ENCODE peak calls at places on chromosomes 5 and 9, in ten cellular contexts. U is BE2C; L is activated CD8-positive, alpha-beta T cell treated with anti-CD3 and anti-CD28 coated beads for 36 hours; W is foreskin keratinocyte; G is WTC11; M is neural progenitor cell; B is cardiac muscle cell; R is CD8-positive, alpha-beta T cell; Y is stomach; E is GM13977. S is an unnamed sample.

GRCh38 chr5:67462150-67462549 is 265.6 kb upstream of the CD180 start:
- DNase-seq in U (no peak), L (no peak), W (no peak), G (no peak), M (no peak), B (no peak), R (no peak), Y (no peak), E (no peak), S (no peak)

GRCh38 chr5:34772267-34772666 is 66.7 kb upstream of the TTC23L start:
- DNase-seq in U (no peak), L (no peak), W (no peak), G (no peak), M (no peak), B (no peak), R (no peak), Y (no peak), E (no peak), S (no peak)

GRCh38 chr5:107808671-107809137 is 138.0 kb upstream of the EFNA5 start:
- DNase-seq in U (peak), L (no peak), W (no peak), G (peak), M (peak), B (no peak), R (no peak), Y (no peak), E (no peak), S (peak)

GRCh38 chr9:19119801-19120440 is 7.4 kb downstream of the PLIN2 start:
- DNase-seq in U (no peak), L (no peak), W (no peak), G (no peak), M (no peak), B (peak), R (no peak), Y (no peak), E (no peak), S (no peak)

GRCh38 chr5:78387468-78388153 is 27.2 kb downstream of the SCAMP1 start:
- DNase-seq in U (no peak), L (no peak), W (no peak), G (no peak), M (no peak), B (no peak), R (no peak), Y (no peak), E (no peak), S (no peak)

GRCh38 chr5:115586525-115587146 is 15.6 kb downstream of the TICAM2 start:
- DNase-seq in U (no peak), L (no peak), W (no peak), G (no peak), M (peak), B (peak), R (no peak), Y (no peak), E (no peak), S (no peak)

GRCh38 chr9:91659529-91660294 is 236.1 kb upstream of the NFIL3 start:
- DNase-seq in U (peak), L (peak), W (no peak), G (peak), M (peak), B (peak), R (no peak), Y (no peak), E (no peak), S (peak)

GRCh38 chr9:137694962-137695875 is 76.4 kb downstream of the EHMT1 start:
- DNase-seq in U (peak), L (peak), W (no peak), G (peak), M (peak), B (peak), R (no peak), Y (peak), E (no peak), S (peak)

GRCh38 chr5:145979270-145980223 is 43.2 kb downstream of the SH3RF2 start:
- DNase-seq in U (no peak), L (no peak), W (no peak), G (no peak), M (no peak), B (peak), R (no peak), Y (peak), E (no peak), S (no peak)

GRCh38 chr9:24502548-24502947 is 43.1 kb downstream of the IZUMO3 start:
- DNase-seq in U (no peak), L (no peak), W (no peak), G (no peak), M (peak), B (no peak), R (no peak), Y (no peak), E (no peak), S (no peak)

GRCh38 chr9:132634327-132634726 is 35.5 kb downstream of the DDX31 start:
- DNase-seq in U (no peak), L (no peak), W (no peak), G (no peak), M (no peak), B (no peak), R (no peak), Y (no peak), E (no peak), S (no peak)

GRCh38 chr5:148781771-148782170 is 44.6 kb upstream of the ADRB2 start:
- DNase-seq in U (no peak), L (no peak), W (no peak), G (no peak), M (no peak), B (no peak), R (no peak), Y (no peak), E (no peak), S (no peak)

GRCh38 chr5:148788636-148789035 is 37.8 kb upstream of the ADRB2 start:
- DNase-seq in U (no peak), L (no peak), W (no peak), G (no peak), M (no peak), B (no peak), R (no peak), Y (no peak), E (no peak), S (no peak)

GRCh38 chr5:148786456-148786855 is 40.0 kb upstream of the ADRB2 start:
- DNase-seq in U (no peak), L (no peak), W (no peak), G (no peak), M (no peak), B (no peak), R (no peak), Y (no peak), E (no peak), S (no peak)

GRCh38 chr5:148780711-148781110 is 45.7 kb upstream of the ADRB2 start:
- DNase-seq in U (no peak), L (no peak), W (no peak), G (peak), M (peak), B (no peak), R (no peak), Y (no peak), E (no peak), S (no peak)

GRCh38 chr5:148785223-148785622 is 41.2 kb upstream of the ADRB2 start:
- DNase-seq in U (no peak), L (no peak), W (no peak), G (no peak), M (no peak), B (no peak), R (no peak), Y (no peak), E (no peak), S (no peak)
- TF ChIP-seq CTCF in U (no peak), L (no peak), W (no peak), G (no peak), M (no peak), B (no peak), R (no peak), Y (no peak), E (no peak), S (no peak)

GRCh38 chr9:89853161-89853560 is 248.3 kb downstream of the GADD45G start:
- DNase-seq in U (no peak), L (no peak), W (no peak), G (no peak), M (no peak), B (no peak), R (no peak), Y (no peak), E (no peak), S (no peak)

GRCh38 chr9:89850633-89851325 is 246.0 kb downstream of the GADD45G start:
- DNase-seq in U (no peak), L (no peak), W (no peak), G (no peak), M (no peak), B (peak), R (no peak), Y (peak), E (no peak), S (no peak)

GRCh38 chr9:89850153-89850552 is 245.3 kb downstream of the GADD45G start:
- DNase-seq in U (no peak), L (no peak), W (no peak), G (no peak), M (no peak), B (no peak), R (no peak), Y (no peak), E (no peak), S (no peak)

GRCh38 chr9:89854715-89855475 is 250.1 kb downstream of the GADD45G start:
- DNase-seq in U (no peak), L (no peak), W (no peak), G (peak), M (no peak), B (no peak), R (no peak), Y (no peak), E (no peak), S (no peak)

DNA sequence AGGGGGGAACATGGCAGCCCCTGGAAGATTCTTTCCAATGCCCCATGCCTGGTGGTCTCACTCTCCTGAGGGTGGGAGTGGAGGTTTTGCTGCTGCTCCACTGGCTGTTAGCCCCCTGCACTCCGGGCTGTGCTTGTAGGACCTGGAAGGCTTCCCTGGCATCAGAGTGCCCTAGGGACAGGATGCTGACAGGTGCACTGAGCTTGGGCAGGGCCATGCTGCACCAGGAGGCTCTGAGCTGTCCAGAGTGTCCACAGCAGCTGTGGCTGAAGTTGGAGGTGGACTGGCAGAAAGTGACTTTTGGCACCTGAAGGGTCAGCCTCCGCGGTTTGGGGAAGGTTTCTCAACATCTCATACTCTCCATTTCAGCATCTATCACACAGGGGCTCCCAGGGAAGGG is 249.1 kb downstream of the GADD45G start:
- DNase-seq in U (no peak), L (no peak), W (no peak), G (no peak), M (no peak), B (no peak), R (no peak), Y (no peak), E (no peak), S (no peak)
- TF ChIP-seq CTCF in U (no peak), L (no peak), W (no peak), G (no peak), M (no peak), B (no peak), R (no peak), Y (no peak), E (no peak), S (no peak)

DNA sequence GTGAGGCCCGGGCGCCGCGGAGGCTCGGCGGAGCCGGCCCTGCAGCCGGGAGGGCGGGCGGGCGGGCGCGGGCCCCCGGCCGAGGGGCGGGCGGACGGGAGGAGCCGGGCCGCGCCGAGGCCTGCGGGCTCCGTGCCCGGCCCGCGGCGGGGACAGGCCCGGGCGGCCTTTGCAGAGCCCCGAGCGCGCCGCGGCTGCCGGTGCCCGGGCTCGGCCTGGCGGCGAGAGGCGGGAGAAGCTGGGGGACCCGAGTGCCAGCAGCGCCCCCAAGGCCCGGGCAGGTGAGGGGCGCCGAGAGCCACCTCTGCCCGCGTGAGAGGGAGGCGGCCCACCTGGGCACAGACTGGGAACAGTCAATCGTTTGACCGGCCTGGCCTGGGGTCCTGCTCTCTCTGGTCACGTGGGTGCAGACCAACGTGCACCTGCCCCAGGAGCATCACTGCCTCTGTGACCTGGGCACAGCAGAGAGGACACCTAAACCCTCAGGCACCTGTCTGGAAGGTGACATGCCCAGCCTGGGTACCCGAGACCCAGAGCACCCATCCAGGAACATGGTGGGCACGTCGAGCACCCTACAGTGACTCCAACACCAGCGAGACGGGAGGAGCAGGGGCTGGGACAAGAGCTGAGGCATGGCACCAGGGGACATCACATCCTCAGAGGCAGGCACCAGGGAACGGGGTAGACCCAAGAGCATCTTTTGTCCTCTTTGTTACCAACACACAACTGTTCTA is 554 bp downstream of the MVB12B start:
- DNase-seq in U (peak), L (peak), W (no peak), G (peak), M (peak), B (no peak), R (no peak), Y (no peak), E (no peak), S (no peak)
- TF ChIP-seq CTCF in U (no peak), L (no peak), W (no peak), G (no peak), M (peak), B (no peak), R (no peak), Y (no peak), E (no peak), S (no peak)

GRCh38 chr5:140840978-140841962 is at the start of gene PCDHA8:
- DNase-seq in U (peak), L (peak), W (no peak), G (peak), M (peak), B (no peak), R (no peak), Y (no peak), E (no peak), S (no peak)
- TF ChIP-seq CTCF in U (peak), L (peak), W (peak), G (peak), M (peak), B (no peak), R (no peak), Y (no peak), E (peak), S (no peak)

GRCh38 chr5:172739385-172739784 is 31.6 kb downstream of the DUSP1 start:
- DNase-seq in U (no peak), L (no peak), W (no peak), G (no peak), M (no peak), B (no peak), R (no peak), Y (no peak), E (no peak), S (no peak)

GRCh38 chr5:172733179-172733973 is 37.6 kb downstream of the DUSP1 start:
- DNase-seq in U (no peak), L (no peak), W (peak), G (no peak), M (peak), B (peak), R (no peak), Y (peak), E (no peak), S (no peak)

GRCh38 chr5:172733974-172734346 is 37.0 kb downstream of the DUSP1 start:
- DNase-seq in U (no peak), L (no peak), W (no peak), G (no peak), M (no peak), B (no peak), R (no peak), Y (no peak), E (no peak), S (no peak)

GRCh38 chr5:172735141-172735831 is 35.7 kb downstream of the DUSP1 start:
- DNase-seq in U (no peak), L (no peak), W (no peak), G (no peak), M (no peak), B (no peak), R (no peak), Y (no peak), E (no peak), S (no peak)

GRCh38 chr5:172736524-172737135 is 34.4 kb downstream of the DUSP1 start:
- DNase-seq in U (no peak), L (no peak), W (no peak), G (no peak), M (no peak), B (no peak), R (no peak), Y (no peak), E (no peak), S (no peak)
- TF ChIP-seq CTCF in U (no peak), L (no peak), W (peak), G (no peak), M (no peak), B (no peak), R (no peak), Y (no peak), E (no peak), S (no peak)

DNA sequence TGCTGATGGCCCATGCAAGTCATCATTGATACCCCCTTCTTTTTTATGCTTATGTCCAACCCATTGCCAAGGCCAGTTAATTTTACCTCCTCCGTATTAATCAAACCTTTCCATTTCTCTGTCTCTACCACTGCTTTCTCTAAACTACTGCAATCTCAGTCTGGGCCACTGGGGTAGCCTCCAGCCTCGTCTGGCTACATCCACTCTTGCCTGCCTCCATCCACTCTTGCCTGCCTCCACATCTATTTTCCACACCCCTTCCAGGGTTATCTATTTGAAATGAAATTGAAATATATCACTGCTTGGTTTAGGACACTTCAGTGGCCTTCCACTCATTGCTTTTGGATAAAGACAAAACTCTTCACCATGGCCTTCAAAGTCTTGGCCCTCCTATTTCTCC is 425.3 kb upstream of the CLINT1 start:
- DNase-seq in U (no peak), L (no peak), W (no peak), G (no peak), M (no peak), B (no peak), R (no peak), Y (no peak), E (no peak), S (no peak)
- TF ChIP-seq CTCF in U (no peak), L (no peak), W (no peak), G (no peak), M (no peak), B (no peak), R (no peak), Y (no peak), E (no peak), S (no peak)

GRCh38 chr5:163473613-163474243 is 13.3 kb downstream of the HMMR start:
- DNase-seq in U (no peak), L (no peak), W (no peak), G (no peak), M (no peak), B (peak), R (no peak), Y (no peak), E (peak), S (no peak)
- TF ChIP-seq CTCF in U (no peak), L (no peak), W (peak), G (no peak), M (peak), B (peak), R (peak), Y (peak), E (peak), S (no peak)

GRCh38 chr9:130692365-130692764 is 1.2 kb upstream of the EXOSC2 start:
- DNase-seq in U (peak), L (peak), W (no peak), G (peak), M (peak), B (no peak), R (no peak), Y (no peak), E (peak), S (peak)
- TF ChIP-seq CTCF in U (peak), L (peak), W (peak), G (peak), M (peak), B (peak), R (no peak), Y (no peak), E (peak), S (peak)